ENCODE peak calls at places on chromosomes 3 and 15, in five cellular contexts. F is left ventricle myocardium inferior, J is fibroblast of lung, E is small intestine, O is H9. Y is an unnamed sample. For H3K27me3, the result is how much of the 10 kb centered on the place peaks cover.

GRCh38 chr3:165855581-165855980 is 18.4 kb upstream of the BCHE start:
- DNase-seq in O (no peak), F (no peak), J (peak), E (no peak), Y (no peak)

GRCh38 chr3:120160050-120160449 is 65.8 kb upstream of the GSK3B start:
- DNase-seq in O (no peak), J (peak), F (peak), E (no peak), Y (no peak)

GRCh38 chr3:152491922-152492321 is 223.2 kb downstream of the MBNL1 start:
- DNase-seq in E (no peak), J (no peak), O (no peak), F (no peak), Y (no peak)

GRCh38 chr15:66760968-66761722 is 59.1 kb downstream of the SMAD6 start:
- DNase-seq in J (no peak), O (no peak), E (peak), F (peak), Y (peak)

GRCh38 chr3:134824676-134825290 is 29.7 kb downstream of the EPHB1 start:
- DNase-seq in F (no peak), O (no peak), E (no peak), J (no peak), Y (no peak)

GRCh38 chr3:136266468-136266867 is 16.3 kb downstream of the PCCB start:
- DNase-seq in E (no peak), J (peak), O (no peak), F (no peak), Y (no peak)

GRCh38 chr3:167983583-167983982 is 112.1 kb downstream of the GOLIM4 start:
- DNase-seq in E (peak), F (no peak), O (no peak), J (no peak), Y (no peak)

GRCh38 chr15:62509395-62509973 is 344.4 kb upstream of the C2CD4B start:
- DNase-seq in F (no peak), E (no peak), J (no peak), O (peak), Y (no peak)

GRCh38 chr15:65791335-65792129 is 561 bp downstream of the DENND4A start:
- DNase-seq in F (peak), O (peak), J (peak), E (no peak), Y (peak)

GRCh38 chr3:188687389-188687788 is 484.4 kb upstream of the TPRG1 start:
- DNase-seq in F (no peak), O (peak), E (no peak), J (peak), Y (no peak)

GRCh38 chr3:59502806-59503205 is 453.0 kb upstream of the CFAP20DC start:
- DNase-seq in E (no peak), J (peak), O (no peak), F (no peak), Y (no peak)

GRCh38 chr3:149487598-149488197 is 13.2 kb downstream of the TM4SF4 start:
- DNase-seq in E (no peak), O (peak), J (no peak), F (no peak), Y (no peak)

GRCh38 chr15:62403164-62403809 is 238.2 kb upstream of the C2CD4B start:
- DNase-seq in E (peak), O (no peak), F (no peak), J (peak), Y (no peak)

GRCh38 chr15:40891810-40892448 is 2.3 kb upstream of the VPS18 start:
- DNase-seq in O (peak), F (no peak), J (peak), E (peak), Y (no peak)

GRCh38 chr3:31377045-31377642 is 155.6 kb upstream of the STT3B start:
- DNase-seq in E (peak), J (peak), F (no peak), O (no peak), Y (no peak)

GRCh38 chr15:46309914-46310313 is 675.1 kb downstream of the SQOR start:
- DNase-seq in E (no peak), O (peak), F (no peak), J (no peak), Y (no peak)

GRCh38 chr15:29216955-29217354 is 52.7 kb downstream of the NSMCE3 start:
- DNase-seq in E (no peak), O (no peak), J (no peak), F (no peak), Y (no peak)

GRCh38 chr3:111980716-111981456 is 2.1 kb downstream of the ABHD10 start:
- DNase-seq in F (no peak), E (no peak), O (no peak), J (no peak), Y (no peak)

GRCh38 chr15:62648954-62649353 is 393.6 kb upstream of the TPM1 start:
- DNase-seq in J (no peak), F (no peak), E (peak), O (no peak), Y (no peak)

GRCh38 chr3:173402656-173403055 is 5.1 kb downstream of the NLGN1 start:
- DNase-seq in F (no peak), J (no peak), E (no peak), O (no peak), Y (no peak)

GRCh38 chr3:57910988-57911387 is 97.2 kb upstream of the FLNB start:
- DNase-seq in J (peak), O (no peak), E (peak), F (no peak), Y (no peak)

GRCh38 chr3:3802021-3802420 is 2.8 kb downstream of the LRRN1 start:
- DNase-seq in O (no peak), F (no peak), J (no peak), E (no peak), Y (no peak)

GRCh38 chr15:43517354-43518072 is at the start of gene MAP1A:
- DNase-seq in O (peak), E (no peak), F (peak), J (peak), Y (no peak)

GRCh38 chr3:76509179-76509830 is 530.6 kb upstream of the ROBO2 start:
- DNase-seq in O (no peak), J (no peak), F (no peak), E (no peak), Y (no peak)

GRCh38 chr15:35746121-35746520 is 200.2 kb upstream of the DPH6 start:
- DNase-seq in O (no peak), J (peak), E (no peak), F (no peak), Y (no peak)

GRCh38 chr3:161409069-161409468 is 37.8 kb upstream of the SPTSSB start:
- DNase-seq in J (peak), E (peak), O (no peak), F (no peak), Y (no peak)

GRCh38 chr3:127651516-127652172 is 21.1 kb upstream of the ABTB1 start:
- DNase-seq in F (no peak), E (no peak), J (no peak), O (no peak), Y (no peak)

GRCh38 chr3:143895805-143896204 is 47.5 kb upstream of the SLC9A9 start:
- DNase-seq in J (no peak), E (no peak), F (no peak), O (no peak), Y (no peak)

GRCh38 chr15:77739591-77740378 is 107.1 kb upstream of the LINGO1 start:
- DNase-seq in J (no peak), F (no peak), E (no peak), O (peak), Y (no peak)

GRCh38 chr3:111519193-111519592 is 22.8 kb upstream of the CD96 start:
- DNase-seq in E (no peak), F (no peak), O (no peak), J (no peak), Y (no peak)

GRCh38 chr15:57079907-57080750 is 161.7 kb downstream of the TCF12 start:
- DNase-seq in J (no peak), E (no peak), O (no peak), F (no peak), Y (no peak)

GRCh38 chr3:17430574-17430973 is 311.9 kb downstream of the TBC1D5 start:
- DNase-seq in F (no peak), O (no peak), E (no peak), J (no peak), Y (no peak)

GRCh38 chr3:24235121-24235520 is 259.5 kb downstream of the THRB start:
- DNase-seq in O (no peak), J (peak), F (no peak), E (no peak), Y (no peak)

GRCh38 chr3:172980849-172981248 is 160.2 kb downstream of the SPATA16 start:
- DNase-seq in E (no peak), F (no peak), J (peak), O (no peak), Y (no peak)

GRCh38 chr15:73600413-73601050 is 32.7 kb downstream of the NPTN start:
- DNase-seq in J (no peak), O (no peak), F (no peak), E (peak), Y (no peak)

GRCh38 chr3:156817931-156818765 is 8.0 kb upstream of the LEKR1 start:
- DNase-seq in E (no peak), F (no peak), O (no peak), J (no peak), Y (no peak)

GRCh38 chr3:101509811-101510210 is 3.2 kb downstream of the SENP7 start:
- DNase-seq in J (no peak), O (no peak), E (no peak), F (no peak), Y (no peak)

GRCh38 chr15:67855842-67856241 is 16.0 kb upstream of the RNU6-1 start:
- DNase-seq in F (no peak), E (no peak), O (no peak), J (no peak), Y (no peak)

GRCh38 chr3:167684389-167684993 is 30.7 kb upstream of the WDR49 start:
- DNase-seq in O (no peak), F (no peak), J (peak), E (peak), Y (no peak)

GRCh38 chr15:79282371-79283251 is at the start of gene ANKRD34C:
- DNase-seq in E (no peak), O (peak), J (no peak), F (no peak), Y (no peak)

GRCh38 chr15:79283252-79284048 is 928 bp downstream of the ANKRD34C start:
- DNase-seq in F (peak), E (no peak), J (peak), O (peak), Y (no peak)
- H3K27me3 ChIP-seq in F (half or more), E (under half), J (under half), O (under half), Y (under half)

GRCh38 chr15:69685524-69686452 is 233.2 kb downstream of the RPLP1 start:
- DNase-seq in E (peak), F (no peak), J (no peak), O (no peak), Y (no peak)
- H3K27me3 ChIP-seq in E (under half), F (half or more), J (under half), O (under half), Y (under half)

GRCh38 chr15:74821091-74821789 is 5.2 kb upstream of the CPLX3 start:
- DNase-seq in O (peak), J (no peak), E (no peak), F (no peak), Y (no peak)
- H3K27me3 ChIP-seq in O (under half), J (under half), E (under half), F (under half), Y (under half)

DNA sequence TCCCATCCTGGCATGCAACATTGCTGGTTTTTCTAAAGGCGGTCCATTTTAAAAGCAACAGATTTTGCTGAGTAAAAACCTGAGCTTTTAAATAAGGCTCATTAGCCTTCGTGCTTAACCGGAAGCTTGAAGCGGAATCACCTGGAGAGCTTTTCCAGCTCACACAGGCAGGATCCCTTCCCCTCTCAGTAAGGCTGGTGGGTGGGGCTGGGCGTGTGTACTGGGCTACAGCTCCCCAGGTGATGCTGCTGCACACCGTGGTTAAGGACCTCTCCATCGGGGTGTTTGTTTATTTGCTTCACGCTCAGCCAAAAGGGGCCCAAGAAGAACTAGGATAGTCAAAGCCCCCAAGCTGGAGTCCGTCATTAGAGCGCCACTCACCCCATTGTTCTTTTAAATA is 17.2 kb upstream of the MEX3B start:
- DNase-seq in J (no peak), O (peak), F (no peak), E (no peak), Y (no peak)
- H3K27me3 ChIP-seq in J (under half), O (under half), F (half or more), E (under half), Y (under half)

GRCh38 chr15:38651328-38652038 is 86.9 kb upstream of the RASGRP1 start:
- DNase-seq in O (no peak), J (no peak), F (no peak), E (peak), Y (peak)

GRCh38 chr15:38652183-38652794 is 87.7 kb upstream of the RASGRP1 start:
- DNase-seq in F (no peak), O (no peak), E (no peak), J (no peak), Y (no peak)

GRCh38 chr15:38650936-38651327 is 86.3 kb upstream of the RASGRP1 start:
- DNase-seq in F (no peak), O (no peak), E (no peak), J (no peak), Y (no peak)

GRCh38 chr15:38650384-38650783 is 85.8 kb upstream of the RASGRP1 start:
- DNase-seq in J (no peak), O (no peak), F (no peak), E (no peak), Y (no peak)

GRCh38 chr15:38652998-38653397 is 88.4 kb upstream of the RASGRP1 start:
- DNase-seq in F (no peak), E (peak), J (no peak), O (no peak), Y (no peak)
- H3K27me3 ChIP-seq in F (under half), E (under half), J (under half), O (under half), Y (under half)

GRCh38 chr15:89358755-89359439 is 24.3 kb upstream of the POLG start:
- DNase-seq in E (peak), J (peak), F (peak), O (peak), Y (peak)

GRCh38 chr15:89361451-89362202 is 27.0 kb upstream of the POLG start:
- DNase-seq in O (peak), E (peak), J (peak), F (peak), Y (peak)

GRCh38 chr15:89360294-89360971 is 25.8 kb upstream of the POLG start:
- DNase-seq in O (peak), F (no peak), J (no peak), E (no peak), Y (peak)

GRCh38 chr15:89358435-89358754 is 23.8 kb upstream of the POLG start:
- DNase-seq in J (no peak), F (no peak), E (no peak), O (no peak), Y (no peak)

GRCh38 chr15:89359471-89360293 is 25.1 kb upstream of the POLG start:
- DNase-seq in E (no peak), J (no peak), O (no peak), F (no peak), Y (peak)
- H3K27me3 ChIP-seq in E (under half), J (half or more), O (half or more), F (half or more), Y (half or more)

GRCh38 chr3:126357299-126358037 is at the start of gene KLF15:
- DNase-seq in E (peak), F (peak), O (peak), J (peak), Y (peak)
- H3K27me3 ChIP-seq in E (under half), F (under half), O (under half), J (under half), Y (under half)

GRCh38 chr3:138950701-138951100 is 3.7 kb downstream of the FOXL2NB start:
- DNase-seq in O (peak), E (no peak), F (no peak), J (no peak), Y (no peak)
- H3K27me3 ChIP-seq in O (under half), E (under half), F (half or more), J (half or more), Y (half or more)

DNA sequence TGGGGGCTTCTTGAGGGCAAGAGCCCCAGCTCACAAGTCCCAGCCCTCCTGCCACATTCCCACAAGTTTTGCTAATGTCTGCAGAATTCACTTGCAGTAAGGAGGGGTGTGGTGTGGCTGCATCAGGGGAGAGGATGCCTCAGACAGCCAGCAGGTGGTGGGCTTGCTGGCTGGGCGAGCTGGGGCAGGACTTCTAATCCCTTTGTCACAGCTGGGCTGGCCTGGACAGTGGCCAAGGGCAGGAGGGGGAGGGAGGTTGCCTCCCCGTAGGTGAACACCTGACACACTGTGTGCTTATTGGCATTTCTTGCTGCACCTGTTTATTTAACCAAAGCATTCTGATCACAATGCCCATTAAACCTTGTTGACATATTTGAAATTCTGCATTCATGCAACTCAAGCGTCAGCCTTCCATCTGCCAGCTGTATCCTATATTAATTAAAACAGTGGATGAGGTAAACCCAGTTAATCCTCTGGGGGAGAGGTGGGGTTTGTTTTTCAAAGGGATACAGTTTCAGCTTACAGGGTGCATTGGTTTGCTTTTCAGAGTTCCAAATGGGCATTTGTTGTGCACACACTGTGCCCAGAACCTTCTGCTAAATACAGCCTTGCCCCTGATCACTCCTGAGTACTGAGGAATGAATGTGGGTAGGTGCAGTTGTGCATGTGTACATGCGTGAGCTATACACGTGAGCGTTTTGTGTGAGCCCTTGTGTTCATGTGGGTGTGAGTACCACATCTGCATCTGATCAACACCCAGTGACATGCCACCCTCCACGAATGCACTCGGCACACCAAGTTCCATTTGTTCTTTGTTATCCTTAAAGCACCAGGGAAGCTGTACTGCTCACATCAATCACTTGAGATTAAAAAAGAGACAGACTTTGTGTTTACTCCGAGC is 268.7 kb downstream of the XXYLT1 start:
- DNase-seq in F (peak), E (peak), J (peak), O (peak), Y (peak)
- H3K27me3 ChIP-seq in F (under half), E (under half), J (under half), O (under half), Y (under half)

Y was measured in spleen.